ENCODE peak calls at places on chromosomes 13 and 19, in eight cellular contexts. A is NCI-H1105; V is ureter; S is stimulated activated CD8-positive, alpha-beta memory T cell treated with anti-CD3 and anti-CD28 coated beads, Interleukin-4, amount 100 ng/mL, for 1 hour; P is HS-5; H is activated CD4-positive, alpha-beta T cell treated with anti-CD3 and anti-CD28 coated beads, Interleukin-2, amount 10 ng/mL, durations not matched to agents 7 days and 5 days; I is cardiac fibroblast; C is ovary. X is an unnamed sample.

GRCh38 chr19:8585894-8586750 is 8.9 kb upstream of the MYO1F start:
- DNase-seq in A (peak; percentile 20), V (no peak), S (no peak), P (no peak), H (peak; percentile 70), I (peak; percentile 44), C (no peak), X (peak; percentile 30)

GRCh38 chr13:20686167-20686566 is 17.3 kb upstream of the IL17D start:
- DNase-seq in A (no peak), V (no peak), S (no peak), P (no peak), H (no peak), I (no peak), C (no peak), X (no peak)

GRCh38 chr13:94345374-94346195 is 133.9 kb downstream of the DCT start:
- DNase-seq in A (peak; percentile 45), V (no peak), S (no peak), P (no peak), H (peak; percentile 12), I (peak; percentile 58), C (no peak), X (peak; percentile 58)

GRCh38 chr19:40147693-40148347 is 43.4 kb upstream of the MAP3K10 start:
- DNase-seq in A (no peak), V (no peak), S (no peak), P (peak; percentile 50), H (no peak), I (peak; percentile 79), C (no peak), X (peak; percentile 63)

GRCh38 chr19:38452430-38453366 is 19.2 kb downstream of the RYR1 start:
- DNase-seq in A (no peak), V (no peak), S (no peak), P (no peak), H (peak; percentile 12), I (no peak), C (no peak), X (no peak)

GRCh38 chr13:39144941-39145533 is 106.8 kb downstream of the NHLRC3 start:
- DNase-seq in A (no peak), V (peak; percentile 55), S (no peak), P (no peak), H (peak; percentile 27), I (peak; percentile 84), C (peak; percentile 54), X (peak; percentile 65)

GRCh38 chr13:76798037-76798436 is 88.2 kb downstream of the KCTD12 start:
- DNase-seq in A (no peak), V (no peak), S (no peak), P (no peak), H (no peak), I (no peak), C (no peak), X (no peak)

GRCh38 chr13:42575938-42576337 is 2.0 kb downstream of the TNFSF11 start:
- DNase-seq in A (peak; percentile 5), V (no peak), S (no peak), P (no peak), H (no peak), I (no peak), C (no peak), X (no peak)

GRCh38 chr19:1767464-1767933 is 14.2 kb downstream of the ONECUT3 start:
- DNase-seq in A (no peak), V (no peak), S (peak; percentile 38), P (no peak), H (peak; percentile 41), I (peak; percentile 27), C (peak; percentile 65), X (peak; percentile 77)

GRCh38 chr13:90414691-90415596 is 932.5 kb upstream of the MIR17HG start:
- DNase-seq in A (no peak), V (no peak), S (no peak), P (peak; percentile 4), H (no peak), I (peak; percentile 79), C (no peak), X (peak; percentile 70)

GRCh38 chr13:28497143-28497876 is 2.4 kb upstream of the FLT1 start:
- DNase-seq in A (no peak), V (no peak), S (no peak), P (no peak), H (no peak), I (no peak), C (no peak), X (no peak)

GRCh38 chr19:39299404-39299803 is 3.2 kb downstream of the IFNL1 start:
- DNase-seq in A (no peak), V (no peak), S (no peak), P (no peak), H (peak; percentile 36), I (no peak), C (no peak), X (no peak)

X was measured in RWPE1.